ENCODE peak calls at places on chromosomes 1 and 21, in eight cellular contexts. One of them, this sample, is unnamed.

GRCh38 chr1:170545476-170545875 is 13.5 kb downstream of the GORAB start:
- DNase-seq in EL: peak; percentile 84
- DNase-seq in stimulated activated CD4-positive, alpha-beta T cell treated with anti-CD3 and anti-CD28 coated beads, Interleukin-4, amount 100 ng/mL, for 1 hour: no peak
- DNase-seq in hippocampal formation: no peak
- DNase-seq in breast epithelium: no peak
- DNase-seq in substantia nigra: no peak
- DNase-seq in neural progenitor cell: no peak
- DNase-seq in GM04503: peak; percentile 88
- DNase-seq in this sample: no peak

GRCh38 chr21:24781146-24781545 is 826.1 kb downstream of the MRPL39 start:
- DNase-seq in substantia nigra: no peak
- DNase-seq in neural progenitor cell: no peak
- DNase-seq in hippocampal formation: no peak
- DNase-seq in EL: no peak
- DNase-seq in GM04503: no peak
- DNase-seq in stimulated activated CD4-positive, alpha-beta T cell treated with anti-CD3 and anti-CD28 coated beads, Interleukin-4, amount 100 ng/mL, for 1 hour: no peak
- DNase-seq in breast epithelium: no peak
- DNase-seq in this sample: no peak

GRCh38 chr1:111372336-111372965 is 55.1 kb downstream of the OVGP1 start:
- DNase-seq in GM04503: no peak
- DNase-seq in neural progenitor cell: no peak
- DNase-seq in stimulated activated CD4-positive, alpha-beta T cell treated with anti-CD3 and anti-CD28 coated beads, Interleukin-4, amount 100 ng/mL, for 1 hour: no peak
- DNase-seq in EL: no peak
- DNase-seq in hippocampal formation: peak; percentile 18
- DNase-seq in substantia nigra: no peak
- DNase-seq in breast epithelium: no peak
- DNase-seq in this sample: no peak

GRCh38 chr1:25580933-25581332 is 35.7 kb upstream of the MAN1C1 start:
- DNase-seq in stimulated activated CD4-positive, alpha-beta T cell treated with anti-CD3 and anti-CD28 coated beads, Interleukin-4, amount 100 ng/mL, for 1 hour: no peak
- DNase-seq in GM04503: no peak
- DNase-seq in substantia nigra: no peak
- DNase-seq in breast epithelium: no peak
- DNase-seq in neural progenitor cell: peak; percentile 59
- DNase-seq in EL: no peak
- DNase-seq in hippocampal formation: no peak
- DNase-seq in this sample: no peak

GRCh38 chr21:45032977-45033705 is 41.2 kb upstream of the ADARB1 start:
- DNase-seq in breast epithelium: no peak
- DNase-seq in EL: no peak
- DNase-seq in neural progenitor cell: no peak
- DNase-seq in stimulated activated CD4-positive, alpha-beta T cell treated with anti-CD3 and anti-CD28 coated beads, Interleukin-4, amount 100 ng/mL, for 1 hour: no peak
- DNase-seq in substantia nigra: no peak
- DNase-seq in hippocampal formation: no peak
- DNase-seq in GM04503: no peak
- DNase-seq in this sample: no peak

GRCh38 chr1:81999364-81999763 is 198.6 kb downstream of the ADGRL2 start:
- DNase-seq in substantia nigra: no peak
- DNase-seq in GM04503: no peak
- DNase-seq in neural progenitor cell: no peak
- DNase-seq in EL: no peak
- DNase-seq in breast epithelium: no peak
- DNase-seq in stimulated activated CD4-positive, alpha-beta T cell treated with anti-CD3 and anti-CD28 coated beads, Interleukin-4, amount 100 ng/mL, for 1 hour: no peak
- DNase-seq in hippocampal formation: no peak
- DNase-seq in this sample: no peak

GRCh38 chr1:63960326-63960725 is 186.5 kb downstream of the ROR1 start:
- DNase-seq in GM04503: no peak
- DNase-seq in breast epithelium: no peak
- DNase-seq in stimulated activated CD4-positive, alpha-beta T cell treated with anti-CD3 and anti-CD28 coated beads, Interleukin-4, amount 100 ng/mL, for 1 hour: no peak
- DNase-seq in hippocampal formation: no peak
- DNase-seq in EL: no peak
- DNase-seq in substantia nigra: no peak
- DNase-seq in neural progenitor cell: no peak
- DNase-seq in this sample: no peak

GRCh38 chr1:231161711-231162299 is at the start of gene TRIM67:
- DNase-seq in GM04503: no peak
- DNase-seq in stimulated activated CD4-positive, alpha-beta T cell treated with anti-CD3 and anti-CD28 coated beads, Interleukin-4, amount 100 ng/mL, for 1 hour: no peak
- DNase-seq in neural progenitor cell: peak; percentile 74
- DNase-seq in substantia nigra: no peak
- DNase-seq in hippocampal formation: no peak
- DNase-seq in breast epithelium: no peak
- DNase-seq in EL: peak; percentile 53
- DNase-seq in this sample: no peak

GRCh38 chr1:16101618-16102017 is 28.2 kb upstream of the FAM131C start:
- DNase-seq in breast epithelium: no peak
- DNase-seq in hippocampal formation: no peak
- DNase-seq in stimulated activated CD4-positive, alpha-beta T cell treated with anti-CD3 and anti-CD28 coated beads, Interleukin-4, amount 100 ng/mL, for 1 hour: no peak
- DNase-seq in substantia nigra: no peak
- DNase-seq in EL: no peak
- DNase-seq in GM04503: no peak
- DNase-seq in neural progenitor cell: no peak
- DNase-seq in this sample: no peak